ENCODE peak calls at places on chromosomes 4 and X, in eight cellular contexts. B is cardiac muscle cell, R is cardiac fibroblast, A is psoas muscle, U is astrocyte, Y is upper lobe of right lung, Q is AG04450, V is pancreas. K is an unnamed sample.

GRCh38 chrX:40105791-40106676 is 8.3 kb upstream of the BCOR start:
- DNase-seq in Y (peak; percentile 88), B (peak; percentile 52), A (peak; percentile 80), R (peak; percentile 50), U (no peak), V (peak; percentile 76), Q (no peak), K (no peak)

GRCh38 chr4:6198278-6198677 is 2.1 kb downstream of the JAKMIP1 start:
- DNase-seq in Y (no peak), Q (no peak), A (no peak), R (no peak), B (no peak), V (no peak), U (no peak), K (no peak)

GRCh38 chr4:184831153-184831552 is 5.4 kb upstream of the ACSL1 start:
- DNase-seq in B (no peak), R (no peak), V (no peak), Q (no peak), A (no peak), U (no peak), Y (no peak), K (no peak)

GRCh38 chr4:151865327-151865726 is 104.5 kb upstream of the GATB start:
- DNase-seq in Q (no peak), V (peak; percentile 58), A (peak; percentile 47), B (no peak), U (no peak), R (no peak), Y (peak; percentile 81), K (no peak)

GRCh38 chrX:111270339-111270738 is at the start of gene CAPN6:
- DNase-seq in A (peak; percentile 9), Q (no peak), Y (peak; percentile 50), R (no peak), U (peak; percentile 4), B (peak; percentile 2), V (peak; percentile 18), K (no peak)

GRCh38 chr4:87005369-87005689 is 70.5 kb downstream of the AFF1 start:
- DNase-seq in V (no peak), A (no peak), B (no peak), Y (no peak), U (no peak), Q (no peak), R (no peak), K (no peak)

GRCh38 chrX:43881410-43882293 is 598 bp downstream of the MAOB start:
- DNase-seq in Q (no peak), V (no peak), U (no peak), Y (no peak), B (no peak), A (peak; percentile 26), R (no peak), K (no peak)

GRCh38 chr4:154743683-154744340 is at the start of gene LRAT:
- DNase-seq in U (no peak), Y (peak; percentile 88), Q (no peak), B (no peak), V (peak; percentile 79), A (peak; percentile 41), R (no peak), K (no peak)

GRCh38 chr4:182189107-182189878 is 53.9 kb upstream of the TENM3 start:
- DNase-seq in U (peak; percentile 100), V (no peak), R (peak; percentile 80), B (peak; percentile 81), Y (no peak), A (peak; percentile 30), Q (peak; percentile 73), K (no peak)

GRCh38 chr4:121989715-121990114 is 37.9 kb upstream of the TRPC3 start:
- DNase-seq in R (peak; percentile 73), U (peak; percentile 41), A (no peak), Q (no peak), Y (no peak), V (no peak), B (peak; percentile 79), K (no peak)

GRCh38 chr4:65624651-65625050 is 45.6 kb downstream of the EPHA5 start:
- DNase-seq in A (no peak), U (peak; percentile 54), R (no peak), B (no peak), Q (no peak), Y (no peak), V (no peak), K (no peak)

GRCh38 chr4:85720736-85721135 is 245.8 kb downstream of the ARHGAP24 start:
- DNase-seq in V (no peak), A (no peak), B (peak; percentile 62), U (peak; percentile 46), Q (no peak), R (peak; percentile 62), Y (no peak), K (no peak)

GRCh38 chrX:136205882-136206281 is 45.3 kb downstream of the MAP7D3 start:
- DNase-seq in Q (no peak), U (no peak), V (no peak), R (no peak), A (no peak), Y (no peak), B (no peak), K (no peak)

GRCh38 chr4:128572778-128573241 is 236.7 kb upstream of the JADE1 start:
- DNase-seq in B (no peak), Y (no peak), V (no peak), R (no peak), U (no peak), Q (no peak), A (no peak), K (no peak)

GRCh38 chr4:147994491-147995385 is 262.9 kb downstream of the ARHGAP10 start:
- DNase-seq in Y (no peak), R (peak; percentile 50), U (no peak), B (peak; percentile 46), A (no peak), V (no peak), Q (no peak), K (no peak)

GRCh38 chr4:5774416-5775056 is 63.5 kb downstream of the EVC start:
- DNase-seq in U (no peak), R (no peak), Y (peak; percentile 2), V (no peak), A (no peak), Q (no peak), B (no peak), K (no peak)

GRCh38 chrX:155148724-155149537 is 67.3 kb upstream of the VBP1 start:
- DNase-seq in V (no peak), R (peak; percentile 24), Q (no peak), U (no peak), Y (no peak), A (no peak), B (peak; percentile 30), K (no peak)

GRCh38 chr4:128354205-128354821 is 66.7 kb upstream of the PGRMC2 start:
- DNase-seq in Q (peak; percentile 89), B (peak; percentile 80), R (peak; percentile 87), Y (no peak), A (no peak), V (no peak), U (peak; percentile 96), K (no peak)

GRCh38 chr4:153641532-153641931 is 42.5 kb upstream of the TLR2 start:
- DNase-seq in U (no peak), Y (no peak), Q (no peak), A (no peak), R (no peak), V (no peak), B (no peak), K (no peak)

GRCh38 chr4:23728393-23728792 is 161.5 kb downstream of the PPARGC1A start:
- DNase-seq in Q (peak; percentile 68), V (no peak), U (peak; percentile 99), R (peak; percentile 77), B (peak; percentile 88), A (no peak), Y (no peak), K (no peak)

GRCh38 chr4:22552802-22553201 is 36.9 kb upstream of the ADGRA3 start:
- DNase-seq in B (no peak), Y (no peak), Q (no peak), R (peak; percentile 0), V (no peak), A (no peak), U (peak; percentile 2), K (no peak)

GRCh38 chr4:32226201-32226600 is 1506.0 kb downstream of the PCDH7 start:
- DNase-seq in Q (no peak), R (peak; percentile 36), U (peak; percentile 65), V (no peak), Y (no peak), A (no peak), B (no peak), K (no peak)

GRCh38 chr4:73841243-73841925 is 4.9 kb downstream of the CXCL6 start:
- DNase-seq in B (peak; percentile 48), U (peak; percentile 60), R (no peak), A (no peak), V (no peak), Q (no peak), Y (no peak), K (no peak)
- H3K4me3 ChIP-seq in B (no peak overlapping the region), U (no peak overlapping the region), R (no peak overlapping the region), A (no peak overlapping the region), V (no peak overlapping the region), Q (no peak overlapping the region), Y (no peak overlapping the region), K (no peak overlapping the region)

DNA sequence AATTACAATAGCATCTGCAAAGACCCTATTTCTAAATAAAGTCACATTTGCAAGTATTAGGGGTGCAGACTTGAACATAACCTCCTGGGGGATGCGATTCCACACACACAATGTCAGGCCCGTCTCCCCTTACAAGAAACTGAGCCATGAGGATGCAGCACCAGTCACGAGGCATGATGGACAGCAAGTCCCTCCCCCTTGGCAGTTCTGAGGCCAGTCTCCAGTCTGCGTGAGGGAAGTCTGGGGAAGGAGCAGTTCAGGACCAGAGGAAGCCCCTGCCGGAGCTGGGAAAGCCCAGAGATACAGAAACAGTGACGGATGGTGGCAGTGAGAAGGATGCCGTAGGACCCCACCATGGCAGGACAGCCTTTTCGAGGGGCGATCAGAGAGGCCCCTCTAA is 9.4 kb downstream of the FAM53A start:
- DNase-seq in R (peak; percentile 13), Y (no peak), V (no peak), A (no peak), U (no peak), B (peak; percentile 12), Q (no peak), K (no peak)
- H3K4me3 ChIP-seq in R (no peak overlapping the region), Y (no peak overlapping the region), V (no peak overlapping the region), A (no peak overlapping the region), U (no peak overlapping the region), B (no peak overlapping the region), Q (no peak overlapping the region), K (no peak overlapping the region)

GRCh38 chr4:107721436-107722090 is 1.5 kb upstream of the PAPSS1 start:
- DNase-seq in R (no peak), A (no peak), B (no peak), V (no peak), Q (no peak), U (no peak), Y (peak; percentile 67), K (peak; percentile 4)
- H3K4me3 ChIP-seq in R (no peak overlapping the region), A (peak overlapping the region; percentile 99), B (peak overlapping the region; percentile 52), V (no peak overlapping the region), Q (peak overlapping the region; percentile 2), U (peak overlapping the region; percentile 68), Y (peak overlapping the region; percentile 99), K (peak overlapping the region; percentile 87)

GRCh38 chrX:29477878-29478277 is 737.5 kb upstream of the MAGEB2 start:
- DNase-seq in B (no peak), U (no peak), R (no peak), V (no peak), Y (no peak), A (no peak), Q (no peak), K (no peak)

GRCh38 chrX:29478336-29479069 is 736.9 kb upstream of the MAGEB2 start:
- DNase-seq in Y (no peak), R (peak; percentile 44), A (no peak), B (peak; percentile 55), V (no peak), U (peak; percentile 12), Q (no peak), K (no peak)
- H3K4me3 ChIP-seq in Y (no peak overlapping the region), R (no peak overlapping the region), A (no peak overlapping the region), B (no peak overlapping the region), V (no peak overlapping the region), U (no peak overlapping the region), Q (no peak overlapping the region), K (no peak overlapping the region)

GRCh38 chr4:20761382-20761781 is 61.1 kb downstream of the PACRGL start:
- DNase-seq in Q (no peak), B (no peak), U (no peak), V (no peak), R (no peak), A (no peak), Y (no peak), K (no peak)
- H3K4me3 ChIP-seq in Q (no peak overlapping the region), B (no peak overlapping the region), U (no peak overlapping the region), V (no peak overlapping the region), R (no peak overlapping the region), A (no peak overlapping the region), Y (no peak overlapping the region), K (no peak overlapping the region)

K was measured in esophagus squamous epithelium.